ENCODE peak calls at places on chromosomes 13 and 19, in four cellular contexts. O is fibroblast of the aortic adventitia; X is T-helper 2 cell; C is stimulated activated CD8-positive, alpha-beta memory T cell treated with anti-CD3 and anti-CD28 coated beads, Interleukin-15, amount 100 ng/mL, for 4 hours. W is an unnamed sample.

GRCh38 chr19:42386974-42387707 is 3.0 kb downstream of the CNFN start:
- DNase-seq in O (peak), X (peak), C (peak), W (peak)

GRCh38 chr13:66349945-66350344 is 880.2 kb downstream of the PCDH9 start:
- DNase-seq in X (no peak), O (no peak), C (no peak), W (no peak)

GRCh38 chr19:1166872-1167573 is 7.0 kb downstream of the SBNO2 start:
- DNase-seq in O (no peak), C (no peak), X (no peak), W (no peak)

GRCh38 chr13:96948127-96948526 is 46.1 kb downstream of the OXGR1 start:
- DNase-seq in X (no peak), O (no peak), C (no peak), W (no peak)

GRCh38 chr19:48854103-48854502 is 14.3 kb downstream of the PLEKHA4 start:
- DNase-seq in O (no peak), X (no peak), C (no peak), W (no peak)

GRCh38 chr19:7868326-7868670 is 5.9 kb downstream of the PRR36 start:
- DNase-seq in O (no peak), C (no peak), X (no peak), W (no peak)

GRCh38 chr13:109784590-109785140 is 1.7 kb downstream of the IRS2 start:
- DNase-seq in C (no peak), O (peak), X (peak), W (peak)

GRCh38 chr19:18439025-18439909 is 1.3 kb upstream of the ISYNA1 start:
- DNase-seq in X (no peak), C (no peak), O (peak), W (no peak)

GRCh38 chr13:45834411-45834994 is 17.1 kb downstream of the SIAH3 start:
- DNase-seq in C (no peak), O (no peak), X (no peak), W (no peak)

GRCh38 chr13:40983725-40984669 is 35.1 kb downstream of the ELF1 start:
- DNase-seq in O (peak), X (no peak), C (no peak), W (no peak)

GRCh38 chr19:57803594-57804325 is 11.0 kb downstream of the ZNF552 start:
- DNase-seq in X (no peak), O (peak), C (no peak), W (no peak)

GRCh38 chr13:110407021-110407420 is 99.9 kb downstream of the COL4A2 start:
- DNase-seq in C (no peak), X (no peak), O (no peak), W (no peak)

GRCh38 chr19:1154731-1155351 is 19.2 kb downstream of the SBNO2 start:
- DNase-seq in O (peak), C (no peak), X (no peak), W (no peak)

GRCh38 chr13:97367016-97367415 is 67.0 kb upstream of the RAP2A start:
- DNase-seq in O (no peak), X (no peak), C (no peak), W (no peak)

GRCh38 chr13:99221567-99222239 is 21.0 kb downstream of the UBAC2 start:
- DNase-seq in C (no peak), X (no peak), O (no peak), W (no peak)

GRCh38 chr19:16386619-16387240 is 62.1 kb downstream of the KLF2 start:
- DNase-seq in C (no peak), X (no peak), O (peak), W (no peak)

GRCh38 chr13:110506859-110507566 is 54.5 kb downstream of the RAB20 start:
- DNase-seq in C (no peak), O (peak), X (no peak), W (no peak)

GRCh38 chr19:8302357-8302691 is 5.8 kb downstream of the CD320 start:
- DNase-seq in C (no peak), X (no peak), O (no peak), W (no peak)

GRCh38 chr13:81171065-81171647 is 830.2 kb upstream of the SPRY2 start:
- DNase-seq in X (no peak), C (no peak), O (peak), W (no peak)

GRCh38 chr13:31499274-31499673 is 240.1 kb upstream of the RXFP2 start:
- DNase-seq in C (no peak), X (no peak), O (no peak), W (no peak)

GRCh38 chr13:45242070-45242469 is 41.2 kb upstream of the KCTD4 start:
- DNase-seq in O (peak), X (no peak), C (no peak), W (no peak)

GRCh38 chr13:110338441-110339101 is 31.5 kb downstream of the COL4A2 start:
- DNase-seq in X (no peak), O (peak), C (no peak), W (no peak)

GRCh38 chr13:27120011-27120410 is 51.6 kb downstream of the USP12 start:
- DNase-seq in X (no peak), O (peak), C (no peak), W (no peak)

GRCh38 chr19:44777715-44778347 is at the start of gene CBLC:
- DNase-seq in X (no peak), C (no peak), O (no peak), W (no peak)

GRCh38 chr19:5994407-5995165 is 16.6 kb upstream of the RANBP3 start:
- DNase-seq in O (no peak), X (no peak), C (no peak), W (no peak)

GRCh38 chr13:101746513-101746912 is 294.0 kb downstream of the ITGBL1 start:
- DNase-seq in O (no peak), X (no peak), C (no peak), W (no peak)

GRCh38 chr13:105655046-105655445 is 880.4 kb downstream of the EFNB2 start:
- DNase-seq in C (no peak), O (peak), X (no peak), W (no peak)

GRCh38 chr19:8262431-8262830 is 45.7 kb downstream of the CD320 start:
- DNase-seq in C (no peak), O (no peak), X (no peak), W (no peak)

GRCh38 chr13:44244288-44244687 is 129.3 kb upstream of the SERP2 start:
- DNase-seq in C (no peak), O (no peak), X (no peak), W (no peak)

GRCh38 chr19:40741527-40742390 is 8.5 kb downstream of the ACTMAP start:
- DNase-seq in X (no peak), C (no peak), O (no peak), W (no peak)

GRCh38 chr13:80361883-80362327 is 21.0 kb upstream of the SPRY2 start:
- DNase-seq in O (no peak), X (no peak), C (no peak), W (no peak)

GRCh38 chr13:48505597-48506091 is 27.2 kb downstream of the RCBTB2 start:
- DNase-seq in O (no peak), C (peak), X (peak), W (peak)

GRCh38 chr19:38658462-38659306 is 11.2 kb downstream of the ACTN4 start:
- DNase-seq in X (no peak), O (peak), C (no peak), W (no peak)

GRCh38 chr19:35074426-35075201 is 33.1 kb downstream of the HPN start:
- DNase-seq in X (no peak), O (no peak), C (no peak), W (no peak)

GRCh38 chr19:33374406-33374703 is 846 bp downstream of the CEBPG start:
- DNase-seq in O (peak), C (no peak), X (no peak), W (no peak)

GRCh38 chr19:33215438-33216197 is 10.0 kb downstream of the SLC7A10 start:
- DNase-seq in O (no peak), X (no peak), C (no peak), W (no peak)